ENCODE peak calls at places on chromosomes 13 and 19, in eight cellular contexts. A, P, F, R, L, K, U and W are unnamed samples.

GRCh38 chr19:19817357-19817756 is 4.2 kb downstream of the ZNF506 start:
- DNase-seq in P (no peak), U (no peak), R (no peak), F (no peak), A (no peak), L (no peak), K (no peak), W (no peak)

GRCh38 chr13:109751477-109751876 is 34.9 kb downstream of the IRS2 start:
- DNase-seq in P (no peak), F (no peak), K (no peak), L (no peak), A (no peak), U (no peak), R (no peak), W (no peak)

GRCh38 chr13:51243832-51244231 is 21.6 kb downstream of the FAM124A start:
- DNase-seq in R (no peak), L (no peak), P (no peak), K (no peak), U (no peak), F (no peak), A (peak; percentile 56), W (no peak)

GRCh38 chr13:42001580-42001979 is 40.7 kb upstream of the VWA8 start:
- DNase-seq in F (no peak), P (no peak), A (no peak), L (no peak), K (peak; percentile 83), U (no peak), R (no peak), W (no peak)

GRCh38 chr13:111225810-111226546 is 94.5 kb upstream of the TEX29 start:
- DNase-seq in U (no peak), A (no peak), P (no peak), L (no peak), F (no peak), R (no peak), K (no peak), W (no peak)

GRCh38 chr13:99969934-99970760 is 1.4 kb downstream of the ZIC5 start:
- DNase-seq in U (no peak), L (peak; percentile 80), R (peak; percentile 62), P (no peak), K (no peak), F (peak; percentile 58), A (peak; percentile 64), W (no peak)

GRCh38 chr13:42369071-42369795 is 97.3 kb downstream of the AKAP11 start:
- DNase-seq in K (no peak), L (no peak), F (no peak), P (no peak), R (no peak), A (no peak), U (no peak), W (no peak)

GRCh38 chr19:41407271-41407670 is 9.7 kb downstream of the BCKDHA start:
- DNase-seq in L (no peak), K (no peak), U (no peak), F (no peak), R (no peak), P (no peak), A (no peak), W (no peak)

GRCh38 chr13:109666656-109667448 is 119.5 kb downstream of the IRS2 start:
- DNase-seq in L (no peak), F (peak; percentile 43), P (no peak), A (no peak), K (no peak), U (no peak), R (peak; percentile 90), W (peak; percentile 26)

GRCh38 chr19:4556574-4557185 is 2.8 kb downstream of the SEMA6B start:
- DNase-seq in F (peak; percentile 87), A (peak; percentile 27), K (peak; percentile 33), U (no peak), P (no peak), R (peak; percentile 41), L (no peak), W (no peak)

GRCh38 chr13:96994030-96994848 is at the start of gene OXGR1:
- DNase-seq in U (no peak), R (no peak), L (no peak), A (no peak), F (peak; percentile 23), P (no peak), K (no peak), W (no peak)